ENCODE peak calls at places on chromosomes 12 and 14, in six cellular contexts. G, D, R, W, I and H are unnamed samples.

GRCh38 chr14:53741379-53742225 is 215.0 kb downstream of the BMP4 start:
- DNase-seq in R (no peak), W (no peak), D (no peak), I (no peak), G (no peak), H (no peak)

GRCh38 chr14:20427231-20428009 is 8.5 kb downstream of the KLHL33 start:
- DNase-seq in G (no peak), W (no peak), R (no peak), I (no peak), D (peak), H (no peak)

GRCh38 chr12:8065991-8066594 is at the start of gene C3AR1:
- DNase-seq in W (no peak), I (no peak), G (no peak), D (no peak), R (no peak), H (no peak)

GRCh38 chr14:32366256-32366655 is 37.2 kb downstream of the AKAP6 start:
- DNase-seq in D (no peak), G (no peak), W (no peak), R (no peak), I (no peak), H (no peak)

GRCh38 chr12:89701606-89702206 is 6.9 kb downstream of the ATP2B1 start:
- DNase-seq in R (no peak), W (no peak), I (no peak), G (no peak), D (no peak), H (no peak)

GRCh38 chr14:69772082-69773017 is 5.4 kb downstream of the SRSF5 start:
- DNase-seq in W (no peak), I (no peak), G (no peak), D (peak), R (no peak), H (peak)

GRCh38 chr14:58813745-58814144 is 176.0 kb downstream of the DACT1 start:
- DNase-seq in I (no peak), R (no peak), G (no peak), D (peak), W (no peak), H (no peak)

GRCh38 chr14:60278350-60278749 is 29.3 kb downstream of the PPM1A start:
- DNase-seq in G (no peak), W (no peak), R (no peak), I (no peak), D (no peak), H (no peak)

GRCh38 chr14:24058951-24059475 is 7.2 kb downstream of the CARMIL3 start:
- DNase-seq in G (no peak), I (no peak), W (no peak), D (no peak), R (peak), H (no peak)

GRCh38 chr14:60317609-60318008 is 68.6 kb downstream of the PPM1A start:
- DNase-seq in D (no peak), G (no peak), W (no peak), R (no peak), I (no peak), H (no peak)

GRCh38 chr12:91327889-91328288 is 145.3 kb upstream of the DCN start:
- DNase-seq in W (no peak), R (no peak), I (no peak), G (no peak), D (no peak), H (no peak)

GRCh38 chr12:118371354-118372282 is 1.1 kb downstream of the TAOK3 start:
- DNase-seq in W (no peak), D (no peak), R (peak), G (peak), I (peak), H (peak)

GRCh38 chr12:94678396-94678795 is 28.0 kb upstream of the TMCC3 start:
- DNase-seq in I (no peak), G (no peak), D (no peak), R (no peak), W (no peak), H (no peak)
- TF ChIP-seq CTCF in I (no peak), G (no peak), D (no peak), R (no peak), W (no peak), H (no peak)

GRCh38 chr12:49338830-49339463 is 2.0 kb upstream of the C1QL4 start:
- DNase-seq in G (no peak), R (no peak), W (peak), I (no peak), D (no peak), H (no peak)

GRCh38 chr12:49334681-49335080 is 2.3 kb downstream of the C1QL4 start:
- DNase-seq in D (no peak), G (no peak), I (no peak), W (peak), R (no peak), H (no peak)

GRCh38 chr12:49335118-49335954 is 1.7 kb downstream of the C1QL4 start:
- DNase-seq in D (no peak), G (no peak), W (no peak), R (no peak), I (no peak), H (no peak)

GRCh38 chr12:49335955-49336644 is 888 bp downstream of the C1QL4 start:
- DNase-seq in D (no peak), I (no peak), W (no peak), R (no peak), G (no peak), H (no peak)

GRCh38 chr12:49336645-49337584 is at the start of gene C1QL4:
- DNase-seq in G (peak), I (peak), D (peak), R (peak), W (peak), H (peak)
- TF ChIP-seq CTCF in G (peak), I (peak), D (peak), R (peak), W (peak), H (peak)

GRCh38 chr12:50073712-50074111 is 11.4 kb upstream of the SMARCD1 start:
- DNase-seq in G (no peak), R (no peak), W (no peak), D (no peak), I (no peak), H (no peak)

GRCh38 chr12:50077099-50077498 is 8.0 kb upstream of the SMARCD1 start:
- DNase-seq in I (peak), W (no peak), D (no peak), R (no peak), G (no peak), H (no peak)

GRCh38 chr12:50075808-50076170 is 9.4 kb upstream of the SMARCD1 start:
- DNase-seq in W (no peak), D (no peak), R (no peak), I (no peak), G (no peak), H (no peak)

GRCh38 chr12:50073206-50073605 is 11.9 kb upstream of the SMARCD1 start:
- DNase-seq in G (no peak), D (no peak), W (no peak), R (no peak), I (no peak), H (no peak)

GRCh38 chr12:50074936-50075807 is 10.0 kb upstream of the SMARCD1 start:
- DNase-seq in I (peak), G (peak), W (peak), R (peak), D (peak), H (peak)
- TF ChIP-seq CTCF in I (peak), G (peak), W (peak), R (peak), D (peak), H (peak)

DNA sequence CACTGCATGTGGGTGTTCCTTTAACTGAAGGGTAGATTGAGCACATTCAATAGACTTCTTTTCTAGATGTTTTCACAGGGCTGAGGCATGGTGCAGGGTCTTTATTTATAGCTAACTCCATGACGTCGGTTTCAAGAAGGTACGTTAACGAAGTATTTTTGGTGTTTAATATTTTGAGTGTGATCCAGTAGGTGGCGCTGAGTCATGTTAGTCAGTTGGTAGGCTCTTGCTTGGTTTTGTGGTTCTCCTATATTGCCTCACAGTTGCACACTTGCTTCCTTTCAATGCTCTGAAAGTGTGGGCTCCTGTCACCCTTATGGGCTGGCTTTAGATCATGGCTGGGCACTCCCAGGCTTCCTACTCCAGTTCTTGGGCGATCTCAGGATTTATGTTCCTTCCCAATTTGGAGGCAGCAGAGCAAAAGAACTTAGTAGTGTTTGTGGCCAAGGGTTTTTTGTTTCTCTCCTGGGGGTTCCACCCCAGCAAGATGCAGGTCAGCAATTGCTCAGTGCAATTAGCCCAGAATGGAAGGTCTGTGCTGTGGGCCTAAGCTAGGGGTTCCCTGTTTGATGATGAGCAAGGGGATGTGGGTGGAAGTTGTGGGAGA is 471.6 kb upstream of the FOXG1 start:
- DNase-seq in G (no peak), R (no peak), W (no peak), D (peak), I (no peak), H (no peak)
- TF ChIP-seq CTCF in G (no peak), R (peak), W (no peak), D (peak), I (no peak), H (peak)

DNA sequence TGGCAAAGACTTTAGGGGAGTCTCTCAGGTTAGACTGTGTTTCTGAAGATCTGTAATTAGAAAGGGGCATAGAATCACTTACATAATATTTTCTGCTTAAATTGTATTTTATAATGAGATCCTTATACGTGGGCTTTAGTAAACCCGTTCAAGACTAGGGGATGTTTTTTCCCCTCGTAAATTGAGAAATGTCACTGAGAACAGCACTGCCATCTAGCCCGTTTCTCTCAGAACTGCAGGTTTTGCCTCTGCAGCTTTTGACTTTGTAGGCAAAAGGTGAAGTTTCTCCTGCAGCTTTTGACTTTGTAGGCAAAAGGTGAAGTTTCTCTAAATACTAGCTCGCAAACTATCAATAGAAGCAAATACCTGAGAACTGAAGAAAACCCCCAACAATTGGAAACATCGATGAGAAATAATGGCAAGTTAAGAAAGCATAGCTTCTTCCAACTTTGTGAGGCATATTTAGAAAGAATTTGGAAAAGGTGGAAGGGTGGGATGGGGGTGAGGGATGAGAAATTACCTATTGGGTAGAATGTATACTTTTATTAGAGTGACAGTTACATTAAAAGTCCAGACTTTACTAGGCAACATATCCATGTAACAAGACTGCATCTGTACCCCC is 9.9 kb upstream of the ASPG start:
- DNase-seq in I (no peak), W (no peak), R (peak), D (no peak), G (no peak), H (no peak)
- TF ChIP-seq CTCF in I (peak), W (no peak), R (peak), D (peak), G (no peak), H (no peak)

GRCh38 chr12:7058850-7059249 is 1.7 kb upstream of the C1S start:
- DNase-seq in W (no peak), I (no peak), R (no peak), D (no peak), G (no peak), H (no peak)

GRCh38 chr12:7059780-7060179 is 738 bp upstream of the C1S start:
- DNase-seq in W (no peak), D (no peak), I (no peak), G (no peak), R (no peak), H (no peak)

GRCh38 chr12:7061138-7061537 is 620 bp downstream of the C1S start:
- DNase-seq in R (no peak), G (no peak), I (no peak), D (no peak), W (no peak), H (no peak)

GRCh38 chr12:7061596-7061995 is 1.1 kb downstream of the C1S start:
- DNase-seq in D (peak), R (no peak), G (no peak), I (no peak), W (no peak), H (no peak)

DNA sequence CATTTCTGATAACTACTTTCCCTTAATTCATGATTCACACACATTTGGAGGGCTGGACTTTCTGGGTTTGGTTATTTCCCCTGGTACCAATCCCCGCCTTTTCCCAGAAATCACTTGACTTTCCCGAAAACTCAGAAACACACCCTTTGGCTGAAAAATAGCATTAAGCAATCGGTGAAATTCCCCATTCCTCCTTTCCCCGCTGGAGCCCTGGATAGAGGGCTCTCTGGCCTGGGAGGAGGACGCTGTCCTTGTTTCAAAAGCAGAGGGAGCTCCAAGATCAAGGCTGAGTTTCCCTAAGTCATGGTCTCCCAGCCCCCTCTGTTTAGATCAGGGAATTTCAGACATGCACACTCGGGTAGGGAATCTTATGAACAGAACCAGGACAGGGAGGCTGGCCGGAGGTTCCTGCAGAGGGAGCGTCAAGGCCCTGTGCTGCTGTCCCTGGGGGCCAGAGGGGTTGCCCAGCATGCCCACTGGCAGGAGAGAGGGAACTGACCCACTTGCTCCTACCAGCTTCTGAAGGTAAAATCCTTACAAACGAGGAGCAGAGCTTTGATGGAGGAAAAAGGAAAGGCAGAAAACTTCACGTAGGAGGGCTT is at the start of gene C1S:
- DNase-seq in I (peak), R (no peak), W (peak), G (peak), D (peak), H (peak)
- TF ChIP-seq CTCF in I (peak), R (no peak), W (peak), G (peak), D (peak), H (peak)

DNA sequence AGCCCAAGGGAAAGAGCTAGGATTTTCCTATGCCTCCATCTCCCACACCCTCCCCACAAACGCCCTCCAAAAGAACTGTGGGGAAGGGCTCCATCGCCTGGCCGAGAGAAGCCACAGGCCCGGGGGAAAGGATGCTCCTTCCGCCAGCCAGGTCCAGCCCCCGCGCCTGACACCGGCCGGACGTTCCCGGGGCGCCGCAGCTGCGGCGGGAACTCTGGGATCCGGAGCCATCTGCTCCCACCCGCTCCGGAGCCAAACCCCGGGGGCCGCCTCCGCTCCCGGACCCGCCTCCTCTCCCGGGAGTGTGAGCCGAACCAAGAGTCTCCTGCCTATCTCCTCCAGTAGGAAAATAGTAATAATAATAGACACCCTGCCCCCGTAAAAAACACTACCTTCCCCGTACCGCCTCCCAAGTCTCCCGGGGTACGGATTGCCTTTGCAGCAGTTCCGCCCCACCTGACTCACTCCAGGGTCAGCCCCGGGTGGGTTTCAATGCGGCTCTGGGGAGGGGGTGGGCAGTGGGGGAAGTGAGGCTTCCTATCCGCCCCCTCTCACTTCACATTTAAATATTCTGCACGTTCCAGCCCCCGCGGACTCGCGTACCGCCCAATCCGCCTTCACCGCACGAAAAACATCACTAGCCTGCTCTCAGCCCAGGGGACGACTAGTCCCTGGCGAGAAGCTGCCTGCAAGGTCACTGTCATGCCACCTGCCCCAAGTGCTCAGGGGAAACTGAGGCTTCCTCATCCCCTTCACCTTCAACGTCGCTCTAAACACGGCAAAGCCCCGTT is 2.4 kb downstream of the AGAP2 start:
- DNase-seq in G (peak), W (no peak), R (peak), I (no peak), D (peak), H (no peak)
- TF ChIP-seq CTCF in G (peak), W (no peak), R (no peak), I (no peak), D (peak), H (no peak)